ENCODE peak calls at places on chromosomes 3 and 15, in five cellular contexts. E is CD4-positive, CD25-positive, alpha-beta regulatory T cell; K is tibial nerve; I is GM23338; S is neural progenitor cell. G is an unnamed sample.

GRCh38 chr15:85800460-85801123 is 5.9 kb upstream of the KLHL25 start:
- DNase-seq in S (no peak), I (peak), E (no peak), K (no peak), G (no peak)

GRCh38 chr3:35987386-35987785 is 348.1 kb downstream of the ARPP21 start:
- DNase-seq in I (no peak), E (no peak), K (no peak), S (no peak), G (no peak)

GRCh38 chr3:131036986-131037385 is 10.3 kb downstream of the NEK11 start:
- DNase-seq in E (no peak), K (no peak), S (no peak), I (no peak), G (no peak)

GRCh38 chr15:98568382-98569017 is 79.8 kb upstream of the IGF1R start:
- DNase-seq in S (no peak), I (no peak), E (no peak), K (no peak), G (no peak)

GRCh38 chr15:29522373-29523276 is 253.0 kb upstream of the NSMCE3 start:
- DNase-seq in E (no peak), K (no peak), S (no peak), I (no peak), G (no peak)

GRCh38 chr3:148955544-148956346 is 35.6 kb upstream of the GYG1 start:
- DNase-seq in I (peak), K (peak), S (peak), E (peak), G (peak)

GRCh38 chr3:23996058-23996457 is 51.0 kb downstream of the NR1D2 start:
- DNase-seq in K (no peak), I (no peak), E (no peak), S (no peak), G (no peak)

GRCh38 chr15:88621789-88622604 is 857 bp downstream of the AEN start:
- DNase-seq in I (no peak), K (no peak), S (peak), E (peak), G (peak)

GRCh38 chr3:21995079-21995607 is 244.1 kb upstream of the ZNF385D start:
- DNase-seq in I (no peak), E (no peak), S (no peak), K (no peak), G (no peak)

GRCh38 chr3:36740822-36741221 is 23.5 kb downstream of the DCLK3 start:
- DNase-seq in E (no peak), K (no peak), I (no peak), S (no peak), G (no peak)

GRCh38 chr3:184459355-184459754 is 79.5 kb downstream of the CHRD start:
- DNase-seq in S (no peak), I (no peak), K (no peak), E (no peak), G (no peak)

GRCh38 chr15:77026501-77027110 is 31.7 kb downstream of the PSTPIP1 start:
- DNase-seq in I (no peak), K (peak), S (no peak), E (no peak), G (peak)

GRCh38 chr3:9976736-9977709 is 9.6 kb downstream of the EMC3 start:
- DNase-seq in I (no peak), S (no peak), K (peak), E (peak), G (peak)

GRCh38 chr15:40584191-40584590 is 9.9 kb upstream of the KNL1 start:
- DNase-seq in I (no peak), S (no peak), K (no peak), E (no peak), G (no peak)

GRCh38 chr3:171741377-171741776 is 68.9 kb downstream of the PLD1 start:
- DNase-seq in K (no peak), S (no peak), I (no peak), E (no peak), G (no peak)

GRCh38 chr3:81581966-81582599 is 179.4 kb downstream of the GBE1 start:
- DNase-seq in I (peak), S (peak), K (no peak), E (peak), G (no peak)

GRCh38 chr3:40292637-40293036 is 16.9 kb upstream of the EIF1B start:
- DNase-seq in S (peak), E (no peak), I (peak), K (no peak), G (no peak)

GRCh38 chr15:22887157-22887951 is 48.9 kb downstream of the NIPA2 start:
- DNase-seq in S (no peak), K (no peak), E (no peak), I (no peak), G (no peak)

GRCh38 chr15:55555089-55555488 is 33.1 kb downstream of the PYGO1 start:
- DNase-seq in E (no peak), I (no peak), K (no peak), S (no peak), G (no peak)

GRCh38 chr15:74338676-74339075 is 28.8 kb downstream of the CYP11A1 start:
- DNase-seq in I (no peak), K (no peak), E (no peak), S (no peak), G (peak)
- H3K4me3 ChIP-seq in I (no peak), K (no peak), E (no peak), S (no peak), G (no peak)

DNA sequence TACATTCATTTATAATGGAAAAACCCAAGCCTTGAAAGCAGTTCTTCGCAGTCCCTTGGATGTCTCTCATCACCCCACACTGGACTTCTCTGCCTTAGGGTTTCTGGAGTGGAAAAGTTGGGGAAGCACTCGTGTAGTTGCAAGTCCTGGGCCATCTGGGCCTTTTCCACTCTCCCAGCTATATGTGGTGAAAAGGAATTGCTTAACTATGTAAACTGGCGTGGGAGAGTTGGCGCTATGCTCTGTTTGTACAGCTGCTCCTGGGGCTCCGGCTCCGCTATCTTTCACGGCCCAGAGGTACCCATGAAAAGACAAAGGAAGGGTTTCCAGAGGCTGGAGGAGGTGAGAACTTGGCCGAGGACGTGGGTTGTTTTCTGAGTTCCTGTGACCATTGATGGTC is 81.1 kb upstream of the MYZAP start:
- DNase-seq in E (no peak), S (no peak), K (no peak), I (no peak), G (no peak)
- H3K27ac ChIP-seq in E (no peak), S (no peak), K (no peak), I (no peak), G (peak)

GRCh38 chr3:49721861-49722781 is 1.6 kb downstream of the GMPPB start:
- DNase-seq in I (no peak), K (peak), E (no peak), S (no peak), G (peak)
- H3K4me3 ChIP-seq in I (peak), K (peak), E (no peak), S (no peak), G (peak)

GRCh38 chr3:69767571-69767970 is 28.3 kb downstream of the MITF start:
- DNase-seq in S (no peak), E (no peak), K (peak), I (no peak), G (no peak)
- H3K27ac ChIP-seq in S (no peak), E (no peak), K (no peak), I (no peak), G (no peak)

DNA sequence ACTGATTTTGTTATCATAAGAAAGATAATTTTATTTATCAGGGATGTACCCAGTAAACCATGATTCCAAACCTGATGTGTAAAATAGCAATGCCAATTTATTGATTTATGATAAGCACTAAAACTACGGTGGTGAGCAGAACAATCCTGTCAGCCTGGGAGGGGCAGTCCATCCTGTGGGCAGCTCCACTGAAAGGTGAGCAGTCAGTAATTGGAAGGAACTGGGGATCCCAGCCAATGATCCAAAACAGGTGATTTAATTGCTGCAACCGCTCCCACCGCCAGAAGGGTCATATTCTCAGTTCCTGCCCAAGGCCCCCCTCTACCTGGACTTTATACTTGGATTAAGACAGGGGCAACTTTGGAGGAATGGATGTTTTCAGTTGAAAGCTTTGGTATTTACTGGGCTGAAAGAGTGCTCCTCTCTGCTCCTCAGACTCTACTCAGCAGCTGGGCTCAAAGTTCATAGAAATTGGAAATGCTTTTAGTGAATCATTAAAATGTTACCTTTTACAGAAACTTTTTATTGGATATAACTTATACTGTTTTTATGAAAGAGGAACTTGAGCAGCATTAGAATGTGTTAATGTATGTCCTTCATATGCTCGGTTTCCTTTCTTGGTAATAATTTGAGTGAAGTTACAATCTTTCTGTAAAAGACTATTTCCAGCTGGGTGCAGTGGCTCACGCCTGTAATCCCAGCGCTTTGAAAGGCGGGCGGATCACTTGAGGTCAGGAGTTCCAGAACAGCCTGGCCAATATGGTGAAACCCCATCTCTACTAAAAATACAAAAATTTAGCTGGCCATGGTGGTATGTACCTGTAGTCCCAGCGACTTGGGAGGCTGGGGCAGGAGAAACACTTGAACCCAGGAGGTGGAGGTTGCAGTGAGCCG is 198.6 kb upstream of the IL12A start:
- DNase-seq in I (no peak), K (no peak), E (no peak), S (no peak), G (no peak)
- H3K4me3 ChIP-seq in I (no peak), K (no peak), E (no peak), S (no peak), G (no peak)

GRCh38 chr3:48743773-48744172 is 26.8 kb upstream of the IP6K2 start:
- DNase-seq in K (no peak), E (no peak), I (no peak), S (no peak), G (no peak)

GRCh38 chr3:48738926-48739616 is 22.1 kb upstream of the IP6K2 start:
- DNase-seq in E (no peak), S (no peak), K (no peak), I (no peak), G (no peak)

GRCh38 chr3:48739617-48739954 is 22.6 kb upstream of the IP6K2 start:
- DNase-seq in E (no peak), S (no peak), K (no peak), I (no peak), G (peak)

GRCh38 chr3:48738144-48738536 is 21.1 kb upstream of the IP6K2 start:
- DNase-seq in S (no peak), I (no peak), E (no peak), K (no peak), G (no peak)

DNA sequence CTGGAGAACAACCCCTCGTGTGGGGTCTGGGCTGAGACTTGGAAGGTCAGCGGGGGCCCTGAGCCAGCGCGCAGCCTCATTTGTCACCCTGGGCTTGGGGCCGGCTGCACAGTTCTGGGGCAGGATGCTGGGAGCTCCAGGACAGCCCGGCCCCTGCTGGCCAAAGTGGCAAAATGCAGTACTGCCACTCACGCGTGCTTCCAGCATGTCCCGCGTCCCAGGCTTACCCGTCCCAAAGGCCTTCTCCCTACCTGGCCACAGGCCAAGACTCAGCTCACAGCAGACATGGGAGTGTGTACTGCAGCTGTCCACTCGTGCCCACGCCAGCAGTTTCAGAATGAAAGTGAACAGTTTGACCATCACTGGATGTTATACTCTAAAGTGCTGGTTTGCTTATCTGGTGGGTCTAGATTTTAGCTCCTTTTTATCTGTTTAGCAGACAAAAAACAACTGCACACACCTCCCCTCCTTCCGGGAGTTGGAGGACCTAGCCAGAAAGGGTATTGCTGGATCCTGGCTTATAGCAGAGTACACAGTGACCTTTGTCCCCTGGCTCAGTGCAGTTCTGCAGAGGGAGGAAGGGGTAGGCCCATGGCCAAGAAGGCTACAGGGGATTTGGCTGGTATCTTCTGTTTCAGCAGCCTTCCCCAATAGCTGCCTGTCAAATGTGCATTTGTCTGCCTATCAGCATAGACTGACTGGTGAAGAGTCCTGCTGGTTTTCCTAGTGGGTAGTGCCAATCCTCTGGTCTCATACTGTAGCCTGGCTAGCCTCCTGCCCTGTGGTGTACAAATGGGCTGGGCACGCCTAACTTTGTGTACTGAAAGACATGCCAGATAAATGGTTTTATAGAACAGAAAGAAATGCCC is 23.2 kb upstream of the IP6K2 start:
- DNase-seq in I (peak), S (peak), E (peak), K (peak), G (peak)
- H3K27ac ChIP-seq in I (no peak), S (no peak), E (no peak), K (peak), G (peak)

DNA sequence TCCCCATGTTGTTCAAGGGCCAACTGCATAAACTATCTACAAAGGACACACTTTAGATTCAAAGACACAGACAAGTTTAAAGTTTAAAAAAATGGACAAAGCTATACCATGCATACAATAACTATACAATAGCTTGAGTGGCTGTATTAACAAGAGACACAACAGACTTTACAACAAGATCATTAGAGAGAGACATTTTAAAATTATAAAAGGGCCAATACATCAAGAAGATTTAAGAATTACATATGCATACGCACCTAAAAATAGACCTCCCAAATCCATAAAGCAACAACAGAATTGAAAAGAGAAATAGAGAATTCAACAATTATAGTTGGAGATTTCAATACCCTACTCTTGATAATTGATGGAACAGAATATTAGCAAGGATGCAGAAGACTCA is 79.4 kb downstream of the XXYLT1 start:
- DNase-seq in E (no peak), S (no peak), I (no peak), K (no peak), G (no peak)
- H3K4me3 ChIP-seq in E (no peak), S (no peak), I (no peak), K (no peak), G (no peak)

G was measured in coronary artery.